ENCODE peak calls at places on chromosomes 13 and 19, in six cellular contexts. B is stimulated activated CD8-positive, alpha-beta memory T cell treated with anti-CD3 and anti-CD28 coated beads, Interleukin-2, amount 100 ng/mL, for 1 hour; L is small intestine; D is NCI-H2171 treated with DMSO at 0.1 percent for 48 hours; A is stimulated activated CD4-positive, alpha-beta T cell treated with anti-CD3 and anti-CD28 coated beads, Interleukin-4, amount 100 ng/mL, for 48 hours; N is neural crest cell. Y is an unnamed sample.

GRCh38 chr19:54462713-54463530 is 656 bp downstream of the LENG9 start:
- DNase-seq in B (peak), L (peak), D (peak), A (peak), N (peak), Y (no peak)

GRCh38 chr13:60572855-60573254 is 175.8 kb downstream of the TDRD3 start:
- DNase-seq in B (no peak), L (no peak), D (no peak), A (no peak), N (no peak), Y (no peak)

GRCh38 chr19:51547397-51548212 is 16.1 kb upstream of the SIGLEC6 start:
- DNase-seq in B (no peak), L (no peak), D (no peak), A (no peak), N (no peak), Y (no peak)

GRCh38 chr13:30877335-30877734 is 28.7 kb upstream of the MEDAG start:
- DNase-seq in B (no peak), L (no peak), D (no peak), A (no peak), N (no peak), Y (peak)

GRCh38 chr13:89968468-89968867 is 1379.0 kb upstream of the MIR17HG start:
- DNase-seq in B (no peak), L (no peak), D (no peak), A (no peak), N (no peak), Y (no peak)

GRCh38 chr13:21825801-21826200 is 154.9 kb downstream of the FGF9 start:
- DNase-seq in B (no peak), L (no peak), D (no peak), A (no peak), N (no peak), Y (no peak)

GRCh38 chr19:16588824-16589577 is 16.8 kb upstream of the SLC35E1 start:
- DNase-seq in B (no peak), L (no peak), D (no peak), A (no peak), N (no peak), Y (no peak)

GRCh38 chr13:33722216-33722900 is 95.6 kb upstream of the RFC3 start:
- DNase-seq in B (no peak), L (peak), D (no peak), A (no peak), N (no peak), Y (no peak)

GRCh38 chr13:50611117-50611781 is 232.2 kb downstream of the DLEU7 start:
- DNase-seq in B (no peak), L (no peak), D (no peak), A (no peak), N (no peak), Y (no peak)

GRCh38 chr13:99495478-99496321 is 5.6 kb upstream of the TM9SF2 start:
- DNase-seq in B (no peak), L (peak), D (no peak), A (no peak), N (no peak), Y (no peak)

GRCh38 chr13:61255035-61255796 is 160.4 kb downstream of the PCDH20 start:
- DNase-seq in B (no peak), L (no peak), D (no peak), A (no peak), N (no peak), Y (no peak)

GRCh38 chr13:32940601-32941000 is 75.6 kb upstream of the KL start:
- DNase-seq in B (no peak), L (no peak), D (no peak), A (no peak), N (no peak), Y (peak)

GRCh38 chr19:51103811-51104470 is 4.3 kb downstream of the CTU1 start:
- DNase-seq in B (no peak), L (no peak), D (no peak), A (no peak), N (no peak), Y (no peak)

GRCh38 chr13:97535619-97536018 is 101.7 kb downstream of the RAP2A start:
- DNase-seq in B (no peak), L (no peak), D (no peak), A (no peak), N (no peak), Y (peak)

GRCh38 chr19:44617481-44617880 is 4.1 kb downstream of the IGSF23 start:
- DNase-seq in B (no peak), L (no peak), D (no peak), A (no peak), N (no peak), Y (peak)

GRCh38 chr19:55487884-55488687 is at the start of gene SSC5D:
- DNase-seq in B (no peak), L (no peak), D (peak), A (no peak), N (no peak), Y (peak)

GRCh38 chr13:25847145-25847544 is 204.7 kb downstream of the SHISA2 start:
- DNase-seq in B (no peak), L (peak), D (no peak), A (no peak), N (no peak), Y (no peak)

GRCh38 chr19:32172761-32173160 is 172.6 kb upstream of the ZNF507 start:
- DNase-seq in B (no peak), L (no peak), D (no peak), A (no peak), N (no peak), Y (no peak)

Y was measured in astrocyte.